ENCODE peak calls at places on chromosomes 6 and 20, in seven cellular contexts. One of them, this sample, is unnamed.

GRCh38 chr20:32019156-32019510 is 8.9 kb downstream of the CCM2L start:
- DNase-seq in endothelial cell: peak; percentile 56
- DNase-seq in RCC 7860: no peak
- DNase-seq in COR-L47: peak; percentile 38
- DNase-seq in hippocampal formation: no peak
- DNase-seq in osteoblast: no peak
- DNase-seq in activated T-cell treated with anti-CD3 and anti-CD28 coated beads for 1 hour: no peak
- DNase-seq in this sample: peak; percentile 48

GRCh38 chr20:58004900-58005299 is 223.6 kb downstream of the ANKRD60 start:
- DNase-seq in endothelial cell: no peak
- DNase-seq in RCC 7860: no peak
- DNase-seq in COR-L47: no peak
- DNase-seq in hippocampal formation: no peak
- DNase-seq in osteoblast: no peak
- DNase-seq in activated T-cell treated with anti-CD3 and anti-CD28 coated beads for 1 hour: no peak
- DNase-seq in this sample: no peak

GRCh38 chr20:2798814-2799213 is 1.6 kb downstream of the CPXM1 start:
- DNase-seq in endothelial cell: no peak
- DNase-seq in RCC 7860: no peak
- DNase-seq in COR-L47: no peak
- DNase-seq in hippocampal formation: no peak
- DNase-seq in osteoblast: peak; percentile 92
- DNase-seq in activated T-cell treated with anti-CD3 and anti-CD28 coated beads for 1 hour: no peak
- DNase-seq in this sample: no peak

GRCh38 chr20:47412073-47412472 is 55.6 kb upstream of the ZMYND8 start:
- DNase-seq in endothelial cell: no peak
- DNase-seq in RCC 7860: no peak
- DNase-seq in COR-L47: no peak
- DNase-seq in hippocampal formation: no peak
- DNase-seq in osteoblast: no peak
- DNase-seq in activated T-cell treated with anti-CD3 and anti-CD28 coated beads for 1 hour: no peak
- DNase-seq in this sample: no peak

GRCh38 chr6:38155144-38155543 is 335.6 kb downstream of the ZFAND3 start:
- DNase-seq in endothelial cell: peak; percentile 45
- DNase-seq in RCC 7860: no peak
- DNase-seq in COR-L47: no peak
- DNase-seq in hippocampal formation: no peak
- DNase-seq in osteoblast: no peak
- DNase-seq in activated T-cell treated with anti-CD3 and anti-CD28 coated beads for 1 hour: no peak
- DNase-seq in this sample: no peak

GRCh38 chr6:54717849-54718455 is 128.6 kb upstream of the FAM83B start:
- DNase-seq in endothelial cell: peak; percentile 71
- DNase-seq in RCC 7860: peak; percentile 31
- DNase-seq in COR-L47: peak; percentile 70
- DNase-seq in hippocampal formation: peak; percentile 41
- DNase-seq in osteoblast: peak; percentile 70
- DNase-seq in activated T-cell treated with anti-CD3 and anti-CD28 coated beads for 1 hour: peak; percentile 33
- DNase-seq in this sample: peak; percentile 59

GRCh38 chr20:53984354-53984753 is 86.0 kb downstream of the BCAS1 start:
- DNase-seq in endothelial cell: no peak
- DNase-seq in RCC 7860: no peak
- DNase-seq in COR-L47: no peak
- DNase-seq in hippocampal formation: no peak
- DNase-seq in osteoblast: peak; percentile 57
- DNase-seq in activated T-cell treated with anti-CD3 and anti-CD28 coated beads for 1 hour: no peak
- DNase-seq in this sample: no peak

GRCh38 chr6:33296797-33297405 is 1.8 kb downstream of the RGL2 start:
- DNase-seq in endothelial cell: no peak
- DNase-seq in RCC 7860: no peak
- DNase-seq in COR-L47: no peak
- DNase-seq in hippocampal formation: no peak
- DNase-seq in osteoblast: no peak
- DNase-seq in activated T-cell treated with anti-CD3 and anti-CD28 coated beads for 1 hour: no peak
- DNase-seq in this sample: no peak

GRCh38 chr6:16254535-16254934 is 16.1 kb downstream of the GMPR start:
- DNase-seq in endothelial cell: no peak
- DNase-seq in RCC 7860: no peak
- DNase-seq in COR-L47: no peak
- DNase-seq in hippocampal formation: no peak
- DNase-seq in osteoblast: no peak
- DNase-seq in activated T-cell treated with anti-CD3 and anti-CD28 coated beads for 1 hour: no peak
- DNase-seq in this sample: no peak

GRCh38 chr20:41081276-41081814 is 52.7 kb downstream of the TOP1 start:
- DNase-seq in endothelial cell: no peak
- DNase-seq in RCC 7860: no peak
- DNase-seq in COR-L47: no peak
- DNase-seq in hippocampal formation: no peak
- DNase-seq in osteoblast: no peak
- DNase-seq in activated T-cell treated with anti-CD3 and anti-CD28 coated beads for 1 hour: no peak
- DNase-seq in this sample: no peak

GRCh38 chr6:69732640-69733039 is 64.2 kb downstream of the LMBRD1 start:
- DNase-seq in endothelial cell: no peak
- DNase-seq in RCC 7860: no peak
- DNase-seq in COR-L47: peak; percentile 22
- DNase-seq in hippocampal formation: peak; percentile 13
- DNase-seq in osteoblast: peak; percentile 77
- DNase-seq in activated T-cell treated with anti-CD3 and anti-CD28 coated beads for 1 hour: no peak
- DNase-seq in this sample: no peak

GRCh38 chr6:88705601-88706000 is 257.8 kb downstream of the RNGTT start:
- DNase-seq in endothelial cell: no peak
- DNase-seq in RCC 7860: no peak
- DNase-seq in COR-L47: no peak
- DNase-seq in hippocampal formation: no peak
- DNase-seq in osteoblast: no peak
- DNase-seq in activated T-cell treated with anti-CD3 and anti-CD28 coated beads for 1 hour: no peak
- DNase-seq in this sample: no peak

GRCh38 chr6:82073484-82073883 is 174.1 kb downstream of the IBTK start:
- DNase-seq in endothelial cell: no peak
- DNase-seq in RCC 7860: peak; percentile 3
- DNase-seq in COR-L47: peak; percentile 39
- DNase-seq in hippocampal formation: no peak
- DNase-seq in osteoblast: no peak
- DNase-seq in activated T-cell treated with anti-CD3 and anti-CD28 coated beads for 1 hour: no peak
- DNase-seq in this sample: no peak

This sample was measured in neural crest cell.